ENCODE peak calls at places on chromosomes 11 and 22, in five cellular contexts. B is IMR-90, Y is neuronal stem cell, G is H1, R is mesenchymal stem cell. H is an unnamed sample.

GRCh38 chr22:31850135-31850534 is 94.2 kb upstream of the YWHAH start:
- DNase-seq in Y (no peak), B (no peak), R (no peak), G (no peak), H (no peak)

GRCh38 chr11:2803186-2804057 is 82.2 kb downstream of the CDKN1C start:
- DNase-seq in B (no peak), G (no peak), Y (no peak), R (no peak), H (no peak)

GRCh38 chr11:105202844-105203548 is 63.4 kb upstream of the CARD18 start:
- DNase-seq in B (no peak), Y (no peak), R (peak), G (no peak), H (no peak)

GRCh38 chr11:11010624-11011127 is 152.8 kb upstream of the ZBED5 start:
- DNase-seq in G (no peak), R (peak), Y (peak), B (peak), H (peak)

GRCh38 chr11:125063429-125064043 is 431 bp downstream of the SLC37A2 start:
- DNase-seq in B (no peak), R (no peak), G (no peak), Y (peak), H (peak)

GRCh38 chr11:87778341-87778740 is 396.9 kb downstream of the RAB38 start:
- DNase-seq in Y (no peak), G (no peak), B (no peak), R (no peak), H (peak)

GRCh38 chr22:32837803-32838202 is 36.3 kb downstream of the TIMP3 start:
- DNase-seq in G (no peak), B (no peak), Y (no peak), R (no peak), H (no peak)

GRCh38 chr11:60871378-60872061 is 4.2 kb downstream of the ZP1 start:
- DNase-seq in B (peak), Y (no peak), G (no peak), R (peak), H (no peak)

GRCh38 chr11:71083105-71083504 is 169.3 kb downstream of the SHANK2 start:
- DNase-seq in Y (no peak), G (no peak), R (no peak), B (no peak), H (no peak)

GRCh38 chr11:112734207-112734606 is 227.0 kb upstream of the NCAM1 start:
- DNase-seq in R (peak), G (no peak), Y (peak), B (peak), H (peak)

GRCh38 chr11:8650401-8650990 is 32.0 kb downstream of the TRIM66 start:
- DNase-seq in G (no peak), B (peak), R (peak), Y (no peak), H (no peak)

GRCh38 chr11:70768346-70769095 is 370.2 kb downstream of the CTTN start:
- DNase-seq in Y (no peak), B (no peak), G (no peak), R (no peak), H (no peak)

GRCh38 chr11:29093416-29093815 is 923.4 kb downstream of the KCNA4 start:
- DNase-seq in B (peak), G (no peak), Y (no peak), R (peak), H (no peak)

GRCh38 chr11:71551711-71552110 is 3.5 kb downstream of the KRTAP5-9 start:
- DNase-seq in R (no peak), B (no peak), Y (no peak), G (no peak), H (no peak)

GRCh38 chr11:102573851-102574250 is 43.3 kb upstream of the MMP7 start:
- DNase-seq in B (peak), Y (no peak), R (peak), G (no peak), H (no peak)

GRCh38 chr22:39935116-39935515 is 25.1 kb upstream of the TMA7B start:
- DNase-seq in B (no peak), G (no peak), R (no peak), Y (no peak), H (no peak)

GRCh38 chr11:65216830-65217229 is 35.1 kb downstream of the CAPN1 start:
- DNase-seq in B (no peak), Y (no peak), G (no peak), R (no peak), H (peak)

GRCh38 chr11:76415073-76415472 is 29.7 kb upstream of the EMSY start:
- DNase-seq in G (peak), B (no peak), R (no peak), Y (no peak), H (peak)

GRCh38 chr22:31091106-31091975 is 10.2 kb downstream of the SMTN start:
- DNase-seq in B (no peak), G (no peak), Y (no peak), R (no peak), H (no peak)

GRCh38 chr11:126502982-126503381 is 147.5 kb downstream of the ST3GAL4 start:
- DNase-seq in Y (no peak), G (no peak), R (no peak), B (no peak), H (peak)

GRCh38 chr22:27349456-27349855 is 452.1 kb downstream of the MN1 start:
- DNase-seq in B (peak), G (no peak), Y (no peak), R (no peak), H (no peak)

GRCh38 chr22:44557064-44557748 is 59.2 kb upstream of the RTL6 start:
- DNase-seq in G (no peak), R (no peak), Y (no peak), B (no peak), H (no peak)

GRCh38 chr11:39190751-39191150 is 2268.7 kb downstream of the LRRC4C start:
- DNase-seq in G (no peak), R (no peak), B (no peak), Y (no peak), H (peak)

GRCh38 chr22:42179616-42180015 is 49.0 kb upstream of the CYP2D6 start:
- DNase-seq in Y (no peak), B (peak), G (no peak), R (peak), H (no peak)

GRCh38 chr11:124891390-124891861 is 6.2 kb downstream of the ROBO4 start:
- DNase-seq in B (no peak), Y (no peak), R (no peak), G (no peak), H (peak)

GRCh38 chr11:2178906-2179494 is 7.4 kb upstream of the TH start:
- DNase-seq in R (peak), G (no peak), B (peak), Y (no peak), H (peak)

GRCh38 chr11:121634889-121635288 is 182.1 kb upstream of the SORL1-AS1 start:
- DNase-seq in B (peak), Y (no peak), R (peak), G (no peak), H (no peak)

GRCh38 chr11:44992774-44993173 is 42.1 kb upstream of the TP53I11 start:
- DNase-seq in Y (no peak), G (no peak), B (no peak), R (no peak), H (no peak)

GRCh38 chr11:8102296-8102915 is 21.4 kb downstream of the TUB start:
- DNase-seq in Y (no peak), B (no peak), R (no peak), G (no peak), H (no peak)

GRCh38 chr11:69359735-69360470 is 65.9 kb downstream of the MYEOV start:
- DNase-seq in R (peak), Y (no peak), B (peak), G (no peak), H (no peak)

GRCh38 chr11:2783536-2784082 is 83.8 kb upstream of the KCNQ1OT1 start:
- DNase-seq in R (peak), Y (no peak), G (no peak), B (peak), H (no peak)

GRCh38 chr11:134562176-134562575 is 150.1 kb upstream of the B3GAT1 start:
- DNase-seq in G (no peak), Y (no peak), B (no peak), R (no peak), H (no peak)

GRCh38 chr11:45409587-45409986 is 123.4 kb upstream of the SYT13 start:
- DNase-seq in R (peak), Y (no peak), B (no peak), G (no peak), H (peak)

GRCh38 chr11:115745545-115746265 is 241.5 kb upstream of the CADM1 start:
- DNase-seq in R (no peak), B (no peak), G (no peak), Y (no peak), H (no peak)

GRCh38 chr22:39625554-39626537 is 55.3 kb downstream of the CACNA1I start:
- DNase-seq in B (no peak), G (no peak), R (no peak), Y (no peak), H (no peak)

GRCh38 chr11:65524010-65524746 is 705 bp upstream of the SCYL1 start:
- DNase-seq in B (no peak), R (no peak), Y (no peak), G (no peak), H (no peak)

GRCh38 chr11:78798567-78799170 is 224.0 kb upstream of the NARS2 start:
- DNase-seq in B (peak), G (peak), R (peak), Y (peak), H (peak)

DNA sequence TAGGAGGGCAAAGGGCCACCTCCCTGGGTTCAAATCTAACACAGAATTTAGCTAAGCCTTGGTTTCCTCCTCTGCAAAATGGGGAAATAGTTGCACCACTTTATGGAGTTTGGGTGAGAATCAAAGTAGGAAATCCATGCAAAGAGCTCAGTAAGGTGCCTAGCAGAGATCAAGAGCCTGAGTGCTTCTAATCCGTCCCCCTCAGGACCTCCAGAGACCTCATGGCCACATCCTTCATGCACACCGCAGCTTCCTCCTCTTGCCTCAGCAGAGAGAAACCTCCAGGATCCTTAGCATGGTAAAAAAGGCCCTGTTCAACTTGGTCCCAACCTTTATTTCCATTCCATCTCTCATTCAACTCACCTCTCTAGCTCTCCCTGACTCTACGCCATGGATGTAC is 37.8 kb upstream of the NAV2 start:
- DNase-seq in Y (no peak), R (no peak), G (no peak), B (no peak), H (no peak)
- H3K27ac ChIP-seq in Y (no peak), R (no peak), G (no peak), B (no peak), H (no peak)

GRCh38 chr11:73399159-73400090 is 23.2 kb downstream of the RELT start:
- DNase-seq in Y (no peak), R (no peak), G (no peak), B (peak), H (no peak)
- H3K18ac ChIP-seq in Y (no peak), R (no peak), G (no peak), B (no peak), H (no peak)

DNA sequence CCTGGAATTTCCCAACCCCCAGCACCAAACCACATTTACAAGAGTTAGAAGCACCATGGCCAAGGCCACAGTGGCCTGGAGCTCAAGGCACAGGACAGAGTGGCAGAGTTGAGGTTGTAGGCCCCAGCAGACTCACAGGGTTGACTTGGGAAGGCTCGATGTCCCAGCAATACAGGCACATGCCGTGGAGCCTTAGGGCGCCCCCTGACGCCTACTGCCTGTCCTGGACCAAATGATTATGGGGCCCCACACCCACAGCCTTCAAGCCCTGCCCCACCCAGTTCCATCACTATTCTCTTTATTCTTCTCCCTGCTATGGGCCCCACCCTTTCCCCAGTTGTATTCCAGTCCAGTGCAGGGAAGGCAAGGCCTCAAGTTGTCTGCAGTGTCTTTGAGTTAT is at the start of gene CCDC179:
- DNase-seq in Y (no peak), G (no peak), B (no peak), R (no peak), H (no peak)
- H3K27ac ChIP-seq in Y (no peak), G (no peak), B (no peak), R (no peak), H (no peak)

GRCh38 chr11:36018967-36019596 is 75.2 kb downstream of the LDLRAD3 start:
- DNase-seq in G (no peak), R (no peak), B (no peak), Y (no peak), H (no peak)
- H3K18ac ChIP-seq in G (no peak), R (no peak), B (no peak), Y (no peak), H (no peak)

DNA sequence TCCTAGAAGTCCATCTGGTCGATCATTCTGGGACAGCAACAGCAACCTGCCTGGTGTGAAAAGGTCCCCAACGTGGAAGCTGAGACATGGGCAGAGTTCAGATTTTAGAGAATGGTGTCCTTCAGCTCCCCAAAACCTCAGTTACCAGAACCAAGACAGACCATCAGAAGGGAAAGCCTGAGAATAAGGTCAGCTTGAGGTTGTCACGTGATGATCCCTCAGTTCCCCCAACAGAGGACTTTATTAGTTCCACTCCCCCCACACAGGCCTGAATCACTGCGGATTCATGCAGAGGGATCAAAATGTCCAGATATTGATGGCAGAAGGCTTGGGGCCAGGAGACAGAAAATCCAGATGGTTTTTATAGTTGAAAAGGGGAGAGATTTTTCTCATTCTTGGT is 139.1 kb upstream of the NTM start:
- DNase-seq in G (no peak), R (no peak), B (no peak), Y (no peak), H (no peak)
- H3K27ac ChIP-seq in G (no peak), R (no peak), B (no peak), Y (no peak), H (no peak)

DNA sequence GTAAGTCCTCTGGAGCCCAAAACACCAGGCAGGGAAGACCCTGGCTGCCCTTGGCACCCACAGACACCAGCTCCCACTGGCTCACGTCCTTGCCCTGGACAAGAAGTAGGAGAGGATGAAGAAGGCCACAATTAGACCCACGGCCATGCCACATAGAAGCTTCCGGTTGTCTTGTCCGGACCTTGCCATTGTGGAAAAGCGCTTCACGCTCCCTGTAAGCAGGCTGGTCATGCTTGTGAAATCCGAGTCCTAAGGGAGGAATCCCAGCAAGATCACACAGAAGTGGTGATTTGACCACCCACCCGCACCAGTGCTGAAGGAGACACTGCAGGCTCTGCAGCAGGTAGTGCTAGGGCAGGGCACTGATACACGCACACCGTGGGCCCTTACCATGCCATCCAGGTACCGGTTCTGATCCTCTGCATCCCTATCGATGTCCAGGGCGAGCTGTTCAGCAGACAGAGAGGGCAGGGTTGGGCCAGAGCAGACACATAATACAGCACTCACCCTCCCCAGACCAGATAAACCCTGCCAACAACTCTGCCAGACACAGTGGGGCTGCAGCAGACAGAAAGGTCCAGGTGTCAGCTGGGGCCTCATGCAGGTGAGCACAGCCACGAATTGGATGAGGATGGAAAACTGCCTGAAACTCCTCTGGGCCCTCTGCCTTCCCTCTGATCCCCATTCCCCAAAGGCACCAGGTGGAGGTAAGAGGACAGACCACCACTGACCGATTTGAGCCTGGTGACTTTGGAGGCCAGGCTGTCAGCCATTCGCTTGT is 1.8 kb downstream of the BET1L start:
- DNase-seq in R (no peak), Y (no peak), B (no peak), G (no peak), H (no peak)
- H3K18ac ChIP-seq in R (no peak), Y (no peak), B (no peak), G (no peak), H (no peak)

DNA sequence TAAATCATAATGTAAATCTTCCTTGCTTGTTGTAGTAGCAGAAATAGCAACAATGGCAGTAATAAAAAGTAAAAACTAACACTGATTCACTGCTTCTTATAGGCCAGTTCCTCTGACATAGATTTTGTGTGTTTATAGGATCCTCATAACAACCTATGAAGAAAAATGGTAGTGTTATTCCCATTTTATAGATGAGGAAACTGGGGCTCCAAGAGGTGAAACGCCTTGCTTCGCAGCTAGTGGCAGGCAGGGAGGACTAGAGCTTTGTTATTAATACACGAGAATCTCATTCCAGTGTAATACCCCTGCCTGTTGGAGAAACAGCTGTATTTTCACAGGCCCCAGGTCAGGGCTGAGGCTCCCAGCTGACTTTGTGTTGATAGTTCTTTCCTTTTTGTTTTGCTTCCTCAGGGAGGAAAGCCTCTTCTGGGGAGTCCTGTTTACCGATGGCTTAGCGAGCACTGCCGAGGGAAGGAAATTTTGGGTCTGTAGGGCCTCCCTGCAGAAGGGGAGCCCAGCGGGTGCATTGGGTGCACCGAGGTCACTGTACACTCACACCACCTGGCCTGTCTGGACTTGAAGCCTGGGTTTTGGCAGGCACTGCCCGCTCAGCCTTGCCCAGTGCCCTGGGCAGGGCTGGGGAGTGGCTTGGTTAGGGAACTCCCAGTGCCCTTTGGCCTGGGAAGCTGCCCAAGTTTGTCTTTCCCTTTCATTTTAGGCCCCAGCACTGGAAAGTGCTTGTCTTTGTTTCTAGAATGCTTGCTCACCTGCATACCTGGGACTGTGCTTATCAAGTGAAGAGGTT is 13.5 kb downstream of the KIAA1671 start:
- DNase-seq in Y (no peak), R (no peak), B (no peak), G (no peak), H (no peak)
- H3K27ac ChIP-seq in Y (no peak), R (no peak), B (no peak), G (no peak), H (peak)

GRCh38 chr22:43401233-43401632 is 10.6 kb upstream of the MPPED1 start:
- DNase-seq in R (no peak), G (no peak), Y (no peak), B (no peak), H (no peak)

GRCh38 chr22:43399338-43399979 is 12.4 kb upstream of the MPPED1 start:
- DNase-seq in Y (no peak), G (no peak), R (no peak), B (no peak), H (no peak)

GRCh38 chr22:43398910-43399309 is 12.9 kb upstream of the MPPED1 start:
- DNase-seq in Y (no peak), R (no peak), B (no peak), G (no peak), H (no peak)

GRCh38 chr22:43400449-43400848 is 11.4 kb upstream of the MPPED1 start:
- DNase-seq in Y (no peak), R (no peak), B (no peak), G (no peak), H (no peak)

GRCh38 chr22:43399980-43400358 is 11.8 kb upstream of the MPPED1 start:
- DNase-seq in G (no peak), B (no peak), R (no peak), Y (no peak), H (no peak)
- H3K18ac ChIP-seq in G (no peak), B (no peak), R (no peak), Y (peak), H (no peak)

GRCh38 chr22:38187413-38188212 is 6.0 kb upstream of the PLA2G6 start:
- DNase-seq in Y (no peak), G (no peak), B (peak), R (peak), H (no peak)

GRCh38 chr22:38184788-38185187 is 3.2 kb upstream of the PLA2G6 start:
- DNase-seq in R (no peak), B (no peak), Y (no peak), G (no peak), H (no peak)

GRCh38 chr22:38189104-38189503 is 7.5 kb upstream of the PLA2G6 start:
- DNase-seq in G (no peak), R (no peak), B (no peak), Y (no peak), H (no peak)

GRCh38 chr22:38190581-38190980 is 9.0 kb upstream of the PLA2G6 start:
- DNase-seq in Y (no peak), B (no peak), G (no peak), R (no peak), H (no peak)

GRCh38 chr22:38186429-38186828 is 4.8 kb upstream of the PLA2G6 start:
- DNase-seq in B (no peak), G (no peak), R (peak), Y (no peak), H (no peak)
- H3K27ac ChIP-seq in B (no peak), G (no peak), R (no peak), Y (no peak), H (no peak)